ENCODE peak calls at places on chromosomes 1 and 21, in seven cellular contexts. N, I, K, P, F, S and L are unnamed samples.

GRCh38 chr1:245999697-246000637 is 507.1 kb downstream of the SMYD3 start:
- DNase-seq in N (no peak), I (no peak), K (no peak), P (no peak), F (no peak), S (peak; percentile 67), L (no peak)

GRCh38 chr1:243580072-243580471 is 270.0 kb downstream of the AKT3 start:
- DNase-seq in N (no peak), I (no peak), K (no peak), P (no peak), F (peak; percentile 1), S (no peak), L (no peak)

GRCh38 chr1:31505884-31506497 is 70.3 kb upstream of the TINAGL1 start:
- DNase-seq in N (no peak), I (no peak), K (no peak), P (no peak), F (peak; percentile 71), S (peak; percentile 90), L (peak; percentile 48)

GRCh38 chr1:25565188-25565591 is 21.8 kb downstream of the LDLRAP1 start:
- DNase-seq in N (no peak), I (peak; percentile 28), K (no peak), P (no peak), F (no peak), S (no peak), L (no peak)

GRCh38 chr1:70685300-70686286 is 274.5 kb downstream of the CTH start:
- DNase-seq in N (peak; percentile 64), I (peak; percentile 8), K (no peak), P (peak; percentile 56), F (peak; percentile 54), S (peak; percentile 88), L (peak; percentile 18)

GRCh38 chr1:172466795-172467407 is 23.0 kb upstream of the PIGC start:
- DNase-seq in N (no peak), I (no peak), K (no peak), P (no peak), F (peak; percentile 55), S (no peak), L (no peak)

GRCh38 chr1:215407575-215407974 is 159.5 kb upstream of the KCTD3 start:
- DNase-seq in N (no peak), I (no peak), K (no peak), P (no peak), F (no peak), S (no peak), L (no peak)

GRCh38 chr1:149966405-149966804 is 29.7 kb upstream of the MTMR11 start:
- DNase-seq in N (no peak), I (no peak), K (no peak), P (no peak), F (no peak), S (no peak), L (no peak)

GRCh38 chr1:66860529-66860928 is 59.5 kb upstream of the INSL5 start:
- DNase-seq in N (no peak), I (no peak), K (no peak), P (no peak), F (no peak), S (no peak), L (no peak)

GRCh38 chr1:201275266-201275666 is 8.0 kb upstream of the PKP1 start:
- DNase-seq in N (no peak), I (no peak), K (no peak), P (peak; percentile 55), F (peak; percentile 98), S (no peak), L (no peak)

GRCh38 chr1:227887697-227888403 is 59.9 kb downstream of the WNT9A start:
- DNase-seq in N (peak; percentile 8), I (peak; percentile 21), K (no peak), P (no peak), F (no peak), S (no peak), L (no peak)

GRCh38 chr1:12593621-12594066 is 24.4 kb downstream of the DHRS3 start:
- DNase-seq in N (no peak), I (no peak), K (no peak), P (no peak), F (no peak), S (no peak), L (no peak)

GRCh38 chr21:39799178-39799577 is 54.2 kb downstream of the IGSF5 start:
- DNase-seq in N (no peak), I (no peak), K (no peak), P (no peak), F (no peak), S (no peak), L (no peak)

GRCh38 chr1:114530224-114530623 is 19.2 kb upstream of the TRIM33 start:
- DNase-seq in N (no peak), I (no peak), K (no peak), P (no peak), F (no peak), S (no peak), L (no peak)

GRCh38 chr21:45456836-45457160 is 51.8 kb downstream of the COL18A1 start:
- DNase-seq in N (no peak), I (no peak), K (no peak), P (no peak), F (no peak), S (no peak), L (no peak)

GRCh38 chr1:30284226-30284625 is 439.2 kb downstream of the MATN1 start:
- DNase-seq in N (no peak), I (no peak), K (no peak), P (no peak), F (no peak), S (no peak), L (no peak)

GRCh38 chr1:236618507-236618906 is 14.2 kb upstream of the HEATR1 start:
- DNase-seq in N (no peak), I (no peak), K (no peak), P (no peak), F (no peak), S (no peak), L (no peak)

GRCh38 chr1:22749503-22749902 is 38.9 kb downstream of the EPHB2 start:
- DNase-seq in N (no peak), I (no peak), K (no peak), P (no peak), F (no peak), S (no peak), L (no peak)

GRCh38 chr1:3471356-3472087 is 17.1 kb downstream of the ARHGEF16 start:
- DNase-seq in N (peak; percentile 63), I (no peak), K (no peak), P (no peak), F (no peak), S (no peak), L (no peak)

GRCh38 chr1:244226440-244226839 is 175.4 kb downstream of the ZBTB18 start:
- DNase-seq in N (no peak), I (no peak), K (no peak), P (no peak), F (peak; percentile 66), S (no peak), L (no peak)

GRCh38 chr1:13863701-13864100 is 163.7 kb downstream of the PRDM2 start:
- DNase-seq in N (no peak), I (no peak), K (no peak), P (no peak), F (no peak), S (no peak), L (no peak)

GRCh38 chr21:42474982-42475381 is 21.0 kb downstream of the RSPH1 start:
- DNase-seq in N (no peak), I (no peak), K (no peak), P (no peak), F (no peak), S (no peak), L (no peak)

GRCh38 chr1:46301406-46302090 is 1.9 kb downstream of the LRRC41 start:
- DNase-seq in N (peak; percentile 11), I (peak; percentile 2), K (no peak), P (no peak), F (no peak), S (peak; percentile 76), L (no peak)

GRCh38 chr1:116474921-116475849 is 95.6 kb downstream of the CD58 start:
- DNase-seq in N (no peak), I (no peak), K (no peak), P (no peak), F (no peak), S (no peak), L (no peak)

GRCh38 chr1:61091455-61091854 is 9.1 kb downstream of the NFIA start:
- DNase-seq in N (no peak), I (no peak), K (no peak), P (no peak), F (no peak), S (peak; percentile 52), L (no peak)

GRCh38 chr1:187091666-187092065 is 262.9 kb downstream of the PLA2G4A start:
- DNase-seq in N (no peak), I (no peak), K (no peak), P (no peak), F (peak; percentile 39), S (no peak), L (no peak)

GRCh38 chr1:40199126-40199525 is 37.9 kb downstream of the RLF start:
- DNase-seq in N (no peak), I (no peak), K (no peak), P (peak; percentile 100), F (no peak), S (no peak), L (no peak)

GRCh38 chr1:60904079-60904852 is 178.1 kb upstream of the NFIA start:
- DNase-seq in N (no peak), I (no peak), K (no peak), P (peak; percentile 18), F (peak; percentile 56), S (no peak), L (no peak)

GRCh38 chr21:45322960-45323461 is 35.3 kb upstream of the POFUT2 start:
- DNase-seq in N (no peak), I (no peak), K (no peak), P (no peak), F (no peak), S (no peak), L (no peak)